ENCODE peak calls at places on chromosomes 16 and 17, in seven cellular contexts. E, L, T, I, U, R and D are unnamed samples.

GRCh38 chr16:175145-175949 is 1.1 kb upstream of the HBA1 start:
- DNase-seq in E (no peak), L (no peak), T (no peak), I (no peak), U (no peak), R (no peak), D (no peak)

GRCh38 chr17:40242774-40243173 is 23.7 kb downstream of the WIPF2 start:
- DNase-seq in E (no peak), L (no peak), T (no peak), I (no peak), U (no peak), R (no peak), D (peak)

GRCh38 chr17:48472485-48473281 is 42.7 kb upstream of the SKAP1 start:
- DNase-seq in E (peak), L (no peak), T (peak), I (peak), U (peak), R (no peak), D (peak)

GRCh38 chr17:40813804-40814203 is 8.6 kb downstream of the KRT10 start:
- DNase-seq in E (peak), L (no peak), T (no peak), I (no peak), U (no peak), R (no peak), D (no peak)

GRCh38 chr17:63918305-63918704 is 334 bp downstream of the GH1 start:
- DNase-seq in E (no peak), L (no peak), T (no peak), I (no peak), U (no peak), R (no peak), D (no peak)

GRCh38 chr17:77684803-77685580 is 273.5 kb upstream of the TNRC6C start:
- DNase-seq in E (no peak), L (no peak), T (no peak), I (no peak), U (no peak), R (no peak), D (no peak)

GRCh38 chr16:65737831-65738230 is 616.0 kb upstream of the CDH11 start:
- DNase-seq in E (no peak), L (no peak), T (peak), I (no peak), U (no peak), R (no peak), D (no peak)

GRCh38 chr16:17346774-17347569 is 123.8 kb downstream of the XYLT1 start:
- DNase-seq in E (no peak), L (peak), T (no peak), I (no peak), U (no peak), R (peak), D (no peak)

GRCh38 chr16:58022601-58023371 is 2.8 kb upstream of the MMP15 start:
- DNase-seq in E (peak), L (peak), T (no peak), I (no peak), U (no peak), R (peak), D (peak)

GRCh38 chr17:12673788-12674187 is 8.1 kb downstream of the MYOCD start:
- DNase-seq in E (peak), L (no peak), T (no peak), I (no peak), U (no peak), R (no peak), D (peak)

GRCh38 chr16:26214694-26215093 is 522.9 kb downstream of the HS3ST4 start:
- DNase-seq in E (no peak), L (no peak), T (no peak), I (no peak), U (no peak), R (no peak), D (no peak)

GRCh38 chr17:10755592-10756127 is 25.8 kb upstream of the TMEM220 start:
- DNase-seq in E (no peak), L (no peak), T (no peak), I (no peak), U (no peak), R (no peak), D (no peak)

GRCh38 chr17:78107457-78107856 is 21.1 kb downstream of the TMC6 start:
- DNase-seq in E (peak), L (no peak), T (no peak), I (no peak), U (no peak), R (no peak), D (peak)

GRCh38 chr17:260031-260791 is 78.8 kb upstream of the DOC2B start:
- DNase-seq in E (no peak), L (no peak), T (no peak), I (no peak), U (no peak), R (no peak), D (no peak)

GRCh38 chr17:7022791-7023571 is at the start of gene BCL6B:
- DNase-seq in E (no peak), L (no peak), T (no peak), I (no peak), U (no peak), R (no peak), D (no peak)

GRCh38 chr16:21302454-21302853 is 24.4 kb upstream of the CRYM start:
- DNase-seq in E (no peak), L (peak), T (no peak), I (no peak), U (no peak), R (no peak), D (peak)

GRCh38 chr16:3983081-3983520 is 102.6 kb upstream of the CREBBP start:
- DNase-seq in E (peak), L (peak), T (peak), I (peak), U (no peak), R (peak), D (peak)

GRCh38 chr16:66428682-66429251 is 1.7 kb downstream of the BEAN1 start:
- DNase-seq in E (no peak), L (no peak), T (no peak), I (no peak), U (no peak), R (no peak), D (no peak)

GRCh38 chr17:9987779-9988585 is 82.9 kb upstream of the RCVRN start:
- DNase-seq in E (peak), L (peak), T (peak), I (no peak), U (no peak), R (no peak), D (peak)

GRCh38 chr16:74297296-74297665 is 667 bp downstream of the PSMD7 start:
- DNase-seq in E (peak), L (peak), T (peak), I (no peak), U (no peak), R (peak), D (peak)

GRCh38 chr17:16941643-16942042 is 30.3 kb downstream of the TNFRSF13B start:
- DNase-seq in E (peak), L (no peak), T (no peak), I (no peak), U (no peak), R (no peak), D (peak)

GRCh38 chr17:78839762-78840529 is 668 bp downstream of the USP36 start:
- DNase-seq in E (peak), L (peak), T (peak), I (no peak), U (no peak), R (no peak), D (peak)

GRCh38 chr17:63675607-63676539 is 24.1 kb downstream of the LIMD2 start:
- DNase-seq in E (peak), L (peak), T (peak), I (peak), U (peak), R (peak), D (peak)

GRCh38 chr17:5444209-5444608 is 5.3 kb upstream of the C1QBP start:
- DNase-seq in E (no peak), L (no peak), T (no peak), I (no peak), U (no peak), R (no peak), D (no peak)

GRCh38 chr17:42281571-42282096 is 5.4 kb upstream of the STAT5B start:
- DNase-seq in E (no peak), L (no peak), T (no peak), I (no peak), U (no peak), R (no peak), D (no peak)

GRCh38 chr17:30854146-30854545 is 22.4 kb downstream of the ATAD5 start:
- DNase-seq in E (no peak), L (no peak), T (no peak), I (no peak), U (no peak), R (no peak), D (no peak)

GRCh38 chr17:57727776-57728175 is 17.3 kb downstream of the CCDC182 start:
- DNase-seq in E (no peak), L (no peak), T (no peak), I (no peak), U (no peak), R (no peak), D (no peak)
- H3K4me3 ChIP-seq in E (no peak), L (no peak), T (no peak), I (no peak), U (no peak), R (no peak), D (no peak)

GRCh38 chr17:38915639-38915995 is 9.8 kb upstream of the LASP1NB start:
- DNase-seq in E (no peak), L (no peak), T (no peak), I (no peak), U (no peak), R (no peak), D (no peak)

GRCh38 chr17:38918129-38918913 is 7.1 kb upstream of the LASP1NB start:
- DNase-seq in E (no peak), L (no peak), T (no peak), I (no peak), U (no peak), R (no peak), D (no peak)

GRCh38 chr17:38916771-38917170 is 8.6 kb upstream of the LASP1NB start:
- DNase-seq in E (no peak), L (no peak), T (no peak), I (no peak), U (no peak), R (no peak), D (no peak)

GRCh38 chr17:38918916-38919315 is 6.5 kb upstream of the LASP1NB start:
- DNase-seq in E (no peak), L (no peak), T (no peak), I (no peak), U (no peak), R (no peak), D (no peak)

DNA sequence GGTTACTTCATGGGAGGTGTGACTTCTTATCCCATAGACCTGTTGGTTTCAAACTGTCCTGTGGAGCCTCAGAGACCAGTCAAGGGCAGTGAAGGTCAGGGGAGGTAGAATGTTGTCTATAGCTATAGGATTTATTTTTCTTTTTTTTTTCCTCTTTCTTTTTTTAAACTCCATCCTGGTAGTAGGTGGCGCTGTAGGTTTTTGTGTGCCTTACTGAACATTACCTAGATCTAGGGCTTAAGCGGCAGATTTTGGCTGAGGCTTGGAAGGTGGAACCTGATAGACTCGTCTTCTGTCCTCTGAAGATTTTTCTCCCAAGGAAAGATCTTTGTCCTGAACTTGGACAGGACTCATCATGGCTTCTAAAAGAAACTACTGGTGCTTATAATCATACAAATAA is 8.2 kb upstream of the LASP1NB start:
- DNase-seq in E (no peak), L (no peak), T (no peak), I (no peak), U (no peak), R (no peak), D (no peak)
- TF ChIP-seq CTCF in E (no peak), L (peak), T (no peak), I (no peak), U (no peak), R (no peak), D (no peak)

GRCh38 chr16:71847096-71847495 is 1.3 kb downstream of the ATXN1L start:
- DNase-seq in E (no peak), L (no peak), T (no peak), I (no peak), U (no peak), R (no peak), D (no peak)
- H3K4me3 ChIP-seq in E (peak), L (peak), T (no peak), I (peak), U (peak), R (peak), D (peak)

GRCh38 chr16:87418644-87419043 is 26.5 kb downstream of the MAP1LC3B start:
- DNase-seq in E (no peak), L (peak), T (no peak), I (no peak), U (no peak), R (peak), D (no peak)

GRCh38 chr16:87422106-87422505 is 30.0 kb downstream of the MAP1LC3B start:
- DNase-seq in E (no peak), L (no peak), T (no peak), I (no peak), U (no peak), R (no peak), D (no peak)

GRCh38 chr16:87421369-87421912 is 29.3 kb downstream of the MAP1LC3B start:
- DNase-seq in E (no peak), L (no peak), T (no peak), I (no peak), U (no peak), R (no peak), D (no peak)

GRCh38 chr16:87419971-87420370 is 27.8 kb downstream of the MAP1LC3B start:
- DNase-seq in E (no peak), L (no peak), T (no peak), I (no peak), U (no peak), R (no peak), D (no peak)

DNA sequence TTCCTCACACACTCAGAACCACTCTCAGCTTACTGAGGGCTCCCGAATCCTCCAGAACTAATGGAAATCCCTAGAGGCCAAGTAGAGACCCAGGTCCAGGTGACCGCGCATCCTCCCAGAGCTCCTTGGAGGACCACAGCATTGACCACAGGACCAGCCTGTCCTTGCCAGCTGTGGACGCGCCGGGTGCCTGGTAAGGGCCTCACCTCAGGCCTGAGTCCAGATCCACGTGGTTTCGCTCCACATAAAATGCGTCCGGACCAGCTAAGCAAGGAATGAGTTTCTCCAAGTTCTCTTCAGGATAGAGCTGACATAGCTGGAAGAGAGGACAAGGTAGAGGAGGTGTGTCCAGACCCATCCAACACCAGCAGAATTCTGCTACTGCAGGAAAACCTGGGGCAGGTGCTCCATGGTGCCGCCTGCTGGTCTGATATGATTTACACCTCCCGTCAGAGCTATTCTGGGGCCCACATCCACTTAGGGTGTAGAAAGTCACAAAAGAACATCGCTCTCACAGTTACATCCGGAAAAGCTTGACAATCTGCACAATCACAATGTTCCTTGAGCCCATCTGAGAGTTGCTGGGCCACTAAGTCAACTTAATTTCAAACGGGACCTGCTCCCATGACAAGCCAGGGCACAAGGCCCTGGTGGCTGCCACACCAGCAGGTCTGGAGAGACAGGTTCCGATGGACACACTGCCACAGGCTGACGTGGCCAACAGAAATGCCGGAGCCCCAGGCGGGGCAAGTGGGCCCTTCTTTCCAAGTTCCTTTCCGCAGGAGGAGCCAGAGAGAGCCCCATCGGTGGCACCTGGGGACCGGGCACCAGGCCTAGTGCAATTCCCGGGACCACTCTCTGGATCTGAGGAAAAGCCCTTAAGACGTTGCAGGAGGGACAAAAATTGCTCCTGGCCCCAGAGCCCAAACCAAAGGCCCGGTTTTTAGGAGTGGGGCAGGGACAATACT is 28.5 kb downstream of the MAP1LC3B start:
- DNase-seq in E (no peak), L (no peak), T (no peak), I (no peak), U (no peak), R (no peak), D (no peak)
- TF ChIP-seq CTCF in E (no peak), L (no peak), T (no peak), I (peak), U (peak), R (no peak), D (no peak)

DNA sequence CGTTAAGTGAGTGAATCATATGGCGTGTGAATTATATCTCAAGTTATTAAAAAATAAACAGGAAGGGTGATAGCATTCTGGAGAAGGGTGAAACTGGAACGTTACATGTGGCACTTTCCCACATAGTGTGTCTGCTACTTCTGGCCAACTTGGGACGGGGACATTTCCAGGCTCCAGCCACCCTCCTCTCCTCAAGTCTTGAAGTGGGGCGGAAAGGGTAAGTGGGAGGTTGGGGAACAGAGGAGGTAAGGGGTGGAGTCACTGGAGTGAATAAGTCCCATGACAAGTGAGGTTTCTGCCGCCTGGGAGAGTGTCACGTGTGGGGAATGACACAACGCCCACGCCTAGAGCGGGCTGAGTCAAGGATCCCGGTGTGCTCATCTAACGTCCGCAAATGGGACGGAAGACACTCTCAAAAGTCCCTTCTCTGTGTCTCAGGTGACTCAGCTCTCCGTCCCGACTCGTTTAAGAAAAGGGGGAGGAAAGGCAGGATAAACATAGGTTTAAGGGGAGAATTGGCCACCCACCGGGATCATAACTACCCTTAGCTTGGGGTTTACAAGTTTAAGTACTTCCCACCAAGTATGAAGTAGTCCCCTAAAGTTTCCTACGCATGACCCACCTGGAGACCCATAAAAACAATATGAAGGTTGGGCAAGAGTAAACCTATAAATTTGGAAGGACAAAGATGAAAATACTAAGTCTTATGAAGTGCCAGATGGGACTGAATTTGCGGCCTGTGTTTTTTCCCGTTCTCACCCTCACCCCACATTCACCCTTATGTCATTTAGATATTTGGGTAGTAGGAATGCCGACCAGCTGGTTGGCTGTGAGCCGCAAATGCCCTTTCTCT is 1.2 kb upstream of the SPAG9 start:
- DNase-seq in E (peak), L (peak), T (peak), I (peak), U (peak), R (peak), D (peak)
- H3K4me3 ChIP-seq in E (peak), L (peak), T (peak), I (peak), U (peak), R (peak), D (peak)

DNA sequence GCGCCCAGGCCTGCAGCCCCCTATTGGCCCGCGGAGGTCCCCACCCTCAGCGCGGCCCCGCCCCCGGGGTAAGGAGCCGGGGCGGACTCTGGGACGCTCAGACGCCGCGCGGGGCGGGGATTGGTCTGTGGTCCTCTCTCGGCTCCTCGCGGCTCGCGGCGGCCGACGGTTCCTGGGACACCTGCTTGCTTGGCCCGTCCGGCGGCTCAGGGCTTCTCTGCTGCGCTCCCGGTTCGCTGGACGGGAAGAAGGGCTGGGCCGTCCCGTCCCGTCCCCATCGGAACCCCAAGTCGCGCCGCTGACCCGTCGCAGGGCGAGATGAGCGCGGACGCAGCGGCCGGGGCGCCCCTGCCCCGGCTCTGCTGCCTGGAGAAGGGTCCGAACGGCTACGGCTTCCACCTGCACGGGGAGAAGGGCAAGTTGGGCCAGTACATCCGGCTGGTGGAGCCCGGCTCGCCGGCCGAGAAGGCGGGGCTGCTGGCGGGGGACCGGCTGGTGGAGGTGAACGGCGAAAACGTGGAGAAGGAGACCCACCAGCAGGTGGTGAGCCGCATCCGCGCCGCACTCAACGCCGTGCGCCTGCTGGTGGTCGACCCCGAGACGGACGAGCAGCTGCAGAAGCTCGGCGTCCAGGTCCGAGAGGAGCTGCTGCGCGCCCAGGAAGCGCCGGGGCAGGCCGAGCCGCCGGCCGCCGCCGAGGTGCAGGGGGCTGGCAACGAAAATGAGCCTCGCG is at the start of gene NHERF1:
- DNase-seq in E (peak), L (peak), T (peak), I (peak), U (peak), R (peak), D (peak)
- TF ChIP-seq CTCF in E (no peak), L (peak), T (no peak), I (peak), U (no peak), R (no peak), D (no peak)